ENCODE peak calls at places on chromosomes 6 and 20, in five cellular contexts. One of them, this sample, is unnamed.

GRCh38 chr6:73774311-73774766 is 78.3 kb downstream of the CD109 start:
- DNase-seq in activated naive CD4-positive, alpha-beta T cell: no peak
- DNase-seq in left ventricle myocardium inferior: peak
- DNase-seq in astrocyte of the spinal cord: peak
- DNase-seq in NCI-H1105 treated with DMSO at 0.1 percent for 48 hours: no peak
- DNase-seq in this sample: no peak

GRCh38 chr20:43583982-43584432 is 6.7 kb upstream of the IFT52 start:
- DNase-seq in NCI-H1105 treated with DMSO at 0.1 percent for 48 hours: no peak
- DNase-seq in left ventricle myocardium inferior: peak
- DNase-seq in activated naive CD4-positive, alpha-beta T cell: no peak
- DNase-seq in astrocyte of the spinal cord: peak
- DNase-seq in this sample: no peak

GRCh38 chr6:90329397-90330077 is 32.9 kb upstream of the BACH2 start:
- DNase-seq in astrocyte of the spinal cord: no peak
- DNase-seq in left ventricle myocardium inferior: no peak
- DNase-seq in NCI-H1105 treated with DMSO at 0.1 percent for 48 hours: no peak
- DNase-seq in activated naive CD4-positive, alpha-beta T cell: no peak
- DNase-seq in this sample: no peak

GRCh38 chr6:33000053-33000452 is 9.3 kb downstream of the HLA-DOA start:
- DNase-seq in activated naive CD4-positive, alpha-beta T cell: no peak
- DNase-seq in NCI-H1105 treated with DMSO at 0.1 percent for 48 hours: peak
- DNase-seq in astrocyte of the spinal cord: no peak
- DNase-seq in left ventricle myocardium inferior: no peak
- DNase-seq in this sample: no peak

GRCh38 chr20:63945031-63945658 is 11.1 kb downstream of the UCKL1 start:
- DNase-seq in activated naive CD4-positive, alpha-beta T cell: no peak
- DNase-seq in astrocyte of the spinal cord: no peak
- DNase-seq in NCI-H1105 treated with DMSO at 0.1 percent for 48 hours: no peak
- DNase-seq in left ventricle myocardium inferior: no peak
- DNase-seq in this sample: no peak

GRCh38 chr20:10115021-10115420 is 80.2 kb downstream of the ANKEF1 start:
- DNase-seq in left ventricle myocardium inferior: no peak
- DNase-seq in activated naive CD4-positive, alpha-beta T cell: no peak
- DNase-seq in astrocyte of the spinal cord: peak
- DNase-seq in NCI-H1105 treated with DMSO at 0.1 percent for 48 hours: no peak
- DNase-seq in this sample: no peak

GRCh38 chr6:154874684-154875594 is 120.2 kb upstream of the TIAM2 start:
- DNase-seq in left ventricle myocardium inferior: no peak
- DNase-seq in astrocyte of the spinal cord: no peak
- DNase-seq in NCI-H1105 treated with DMSO at 0.1 percent for 48 hours: no peak
- DNase-seq in activated naive CD4-positive, alpha-beta T cell: no peak
- DNase-seq in this sample: no peak

GRCh38 chr20:3919352-3919751 is 30.2 kb downstream of the PANK2 start:
- DNase-seq in astrocyte of the spinal cord: no peak
- DNase-seq in activated naive CD4-positive, alpha-beta T cell: no peak
- DNase-seq in NCI-H1105 treated with DMSO at 0.1 percent for 48 hours: no peak
- DNase-seq in left ventricle myocardium inferior: no peak
- DNase-seq in this sample: no peak

GRCh38 chr6:89834884-89835792 is 5.5 kb downstream of the CASP8AP2 start:
- DNase-seq in left ventricle myocardium inferior: no peak
- DNase-seq in NCI-H1105 treated with DMSO at 0.1 percent for 48 hours: no peak
- DNase-seq in astrocyte of the spinal cord: no peak
- DNase-seq in activated naive CD4-positive, alpha-beta T cell: no peak
- DNase-seq in this sample: no peak

GRCh38 chr20:31835977-31836852 is 9.2 kb downstream of the FOXS1 start:
- DNase-seq in activated naive CD4-positive, alpha-beta T cell: no peak
- DNase-seq in NCI-H1105 treated with DMSO at 0.1 percent for 48 hours: no peak
- DNase-seq in left ventricle myocardium inferior: peak
- DNase-seq in astrocyte of the spinal cord: peak
- DNase-seq in this sample: no peak

GRCh38 chr6:38436726-38437465 is 202.8 kb downstream of the BTBD9 start:
- DNase-seq in left ventricle myocardium inferior: no peak
- DNase-seq in NCI-H1105 treated with DMSO at 0.1 percent for 48 hours: no peak
- DNase-seq in astrocyte of the spinal cord: peak
- DNase-seq in activated naive CD4-positive, alpha-beta T cell: no peak
- DNase-seq in this sample: no peak

GRCh38 chr20:34299925-34300806 is 3.0 kb downstream of the AHCY start:
- DNase-seq in left ventricle myocardium inferior: no peak
- DNase-seq in activated naive CD4-positive, alpha-beta T cell: no peak
- DNase-seq in astrocyte of the spinal cord: no peak
- DNase-seq in NCI-H1105 treated with DMSO at 0.1 percent for 48 hours: peak
- DNase-seq in this sample: no peak

GRCh38 chr6:145761584-145761983 is 26.3 kb upstream of the EPM2A start:
- DNase-seq in activated naive CD4-positive, alpha-beta T cell: no peak
- DNase-seq in NCI-H1105 treated with DMSO at 0.1 percent for 48 hours: no peak
- DNase-seq in left ventricle myocardium inferior: no peak
- DNase-seq in astrocyte of the spinal cord: no peak
- DNase-seq in this sample: no peak

GRCh38 chr6:161242779-161243693 is 30.8 kb downstream of the AGPAT4 start:
- DNase-seq in left ventricle myocardium inferior: no peak
- DNase-seq in NCI-H1105 treated with DMSO at 0.1 percent for 48 hours: no peak
- DNase-seq in astrocyte of the spinal cord: peak
- DNase-seq in activated naive CD4-positive, alpha-beta T cell: no peak
- DNase-seq in this sample: peak

GRCh38 chr6:167331565-167331964 is 6.7 kb downstream of the TTLL2 start:
- DNase-seq in astrocyte of the spinal cord: no peak
- DNase-seq in NCI-H1105 treated with DMSO at 0.1 percent for 48 hours: no peak
- DNase-seq in activated naive CD4-positive, alpha-beta T cell: no peak
- DNase-seq in left ventricle myocardium inferior: no peak
- DNase-seq in this sample: no peak

GRCh38 chr6:150395388-150396009 is 26.7 kb downstream of the IYD start:
- DNase-seq in left ventricle myocardium inferior: no peak
- DNase-seq in astrocyte of the spinal cord: peak
- DNase-seq in activated naive CD4-positive, alpha-beta T cell: no peak
- DNase-seq in NCI-H1105 treated with DMSO at 0.1 percent for 48 hours: peak
- DNase-seq in this sample: no peak

GRCh38 chr6:52363222-52363867 is 1.4 kb downstream of the PAQR8 start:
- DNase-seq in NCI-H1105 treated with DMSO at 0.1 percent for 48 hours: no peak
- DNase-seq in astrocyte of the spinal cord: no peak
- DNase-seq in left ventricle myocardium inferior: no peak
- DNase-seq in activated naive CD4-positive, alpha-beta T cell: no peak
- DNase-seq in this sample: no peak

GRCh38 chr6:137224890-137225198 is 5.7 kb upstream of the IFNGR1 start:
- DNase-seq in NCI-H1105 treated with DMSO at 0.1 percent for 48 hours: no peak
- DNase-seq in activated naive CD4-positive, alpha-beta T cell: no peak
- DNase-seq in astrocyte of the spinal cord: no peak
- DNase-seq in left ventricle myocardium inferior: no peak
- DNase-seq in this sample: no peak

GRCh38 chr6:11589261-11589660 is 51.7 kb downstream of the TMEM170B start:
- DNase-seq in activated naive CD4-positive, alpha-beta T cell: no peak
- DNase-seq in astrocyte of the spinal cord: no peak
- DNase-seq in NCI-H1105 treated with DMSO at 0.1 percent for 48 hours: no peak
- DNase-seq in left ventricle myocardium inferior: no peak
- DNase-seq in this sample: no peak

GRCh38 chr6:72649032-72649984 is 27.4 kb downstream of the KCNQ5 start:
- DNase-seq in activated naive CD4-positive, alpha-beta T cell: no peak
- DNase-seq in left ventricle myocardium inferior: no peak
- DNase-seq in NCI-H1105 treated with DMSO at 0.1 percent for 48 hours: no peak
- DNase-seq in astrocyte of the spinal cord: peak
- DNase-seq in this sample: no peak

GRCh38 chr6:43948527-43949450 is 178.5 kb downstream of the MRPL14 start:
- DNase-seq in left ventricle myocardium inferior: no peak
- DNase-seq in astrocyte of the spinal cord: peak
- DNase-seq in activated naive CD4-positive, alpha-beta T cell: no peak
- DNase-seq in NCI-H1105 treated with DMSO at 0.1 percent for 48 hours: no peak
- DNase-seq in this sample: no peak

GRCh38 chr6:77456531-77457248 is 6.6 kb downstream of the HTR1B start:
- DNase-seq in NCI-H1105 treated with DMSO at 0.1 percent for 48 hours: no peak
- DNase-seq in left ventricle myocardium inferior: no peak
- DNase-seq in astrocyte of the spinal cord: peak
- DNase-seq in activated naive CD4-positive, alpha-beta T cell: no peak
- DNase-seq in this sample: no peak

GRCh38 chr20:37511605-37512275 is 9.3 kb upstream of the NNAT start:
- DNase-seq in activated naive CD4-positive, alpha-beta T cell: no peak
- DNase-seq in NCI-H1105 treated with DMSO at 0.1 percent for 48 hours: no peak
- DNase-seq in astrocyte of the spinal cord: peak
- DNase-seq in left ventricle myocardium inferior: no peak
- DNase-seq in this sample: no peak

GRCh38 chr6:105786449-105786848 is 299.7 kb upstream of the PRDM1 start:
- DNase-seq in activated naive CD4-positive, alpha-beta T cell: no peak
- DNase-seq in left ventricle myocardium inferior: no peak
- DNase-seq in NCI-H1105 treated with DMSO at 0.1 percent for 48 hours: no peak
- DNase-seq in astrocyte of the spinal cord: no peak
- DNase-seq in this sample: no peak

GRCh38 chr20:25009218-25010145 is 16.9 kb upstream of the APMAP start:
- DNase-seq in astrocyte of the spinal cord: no peak
- DNase-seq in NCI-H1105 treated with DMSO at 0.1 percent for 48 hours: no peak
- DNase-seq in activated naive CD4-positive, alpha-beta T cell: no peak
- DNase-seq in left ventricle myocardium inferior: no peak
- DNase-seq in this sample: no peak

GRCh38 chr6:109139109-109139508 is 43.8 kb downstream of the CEP57L1 start:
- DNase-seq in activated naive CD4-positive, alpha-beta T cell: no peak
- DNase-seq in astrocyte of the spinal cord: peak
- DNase-seq in NCI-H1105 treated with DMSO at 0.1 percent for 48 hours: no peak
- DNase-seq in left ventricle myocardium inferior: no peak
- DNase-seq in this sample: no peak

GRCh38 chr6:15987569-15987968 is 141.3 kb upstream of the MYLIP start:
- DNase-seq in astrocyte of the spinal cord: peak
- DNase-seq in activated naive CD4-positive, alpha-beta T cell: no peak
- DNase-seq in NCI-H1105 treated with DMSO at 0.1 percent for 48 hours: peak
- DNase-seq in left ventricle myocardium inferior: no peak
- DNase-seq in this sample: no peak

GRCh38 chr6:124829822-124830221 is 132.4 kb upstream of the RNF217 start:
- DNase-seq in activated naive CD4-positive, alpha-beta T cell: no peak
- DNase-seq in astrocyte of the spinal cord: no peak
- DNase-seq in left ventricle myocardium inferior: no peak
- DNase-seq in NCI-H1105 treated with DMSO at 0.1 percent for 48 hours: no peak
- DNase-seq in this sample: no peak

GRCh38 chr6:159676804-159677203 is 16.2 kb downstream of the SOD2 start:
- DNase-seq in NCI-H1105 treated with DMSO at 0.1 percent for 48 hours: no peak
- DNase-seq in left ventricle myocardium inferior: no peak
- DNase-seq in activated naive CD4-positive, alpha-beta T cell: no peak
- DNase-seq in astrocyte of the spinal cord: no peak
- DNase-seq in this sample: no peak

GRCh38 chr6:117495873-117496272 is 13.4 kb downstream of the DCBLD1 start:
- DNase-seq in NCI-H1105 treated with DMSO at 0.1 percent for 48 hours: no peak
- DNase-seq in activated naive CD4-positive, alpha-beta T cell: no peak
- DNase-seq in astrocyte of the spinal cord: peak
- DNase-seq in left ventricle myocardium inferior: no peak
- DNase-seq in this sample: no peak

GRCh38 chr6:34248198-34248726 is 544 bp downstream of the SMIM29 start:
- DNase-seq in left ventricle myocardium inferior: peak
- DNase-seq in astrocyte of the spinal cord: no peak
- DNase-seq in NCI-H1105 treated with DMSO at 0.1 percent for 48 hours: peak
- DNase-seq in activated naive CD4-positive, alpha-beta T cell: no peak
- DNase-seq in this sample: no peak

GRCh38 chr6:16321341-16321710 is 82.9 kb downstream of the GMPR start:
- DNase-seq in activated naive CD4-positive, alpha-beta T cell: no peak
- DNase-seq in NCI-H1105 treated with DMSO at 0.1 percent for 48 hours: no peak
- DNase-seq in astrocyte of the spinal cord: no peak
- DNase-seq in left ventricle myocardium inferior: no peak
- DNase-seq in this sample: no peak

GRCh38 chr20:584375-585301 is 25.5 kb downstream of the TCF15 start:
- DNase-seq in astrocyte of the spinal cord: no peak
- DNase-seq in NCI-H1105 treated with DMSO at 0.1 percent for 48 hours: no peak
- DNase-seq in left ventricle myocardium inferior: no peak
- DNase-seq in activated naive CD4-positive, alpha-beta T cell: no peak
- DNase-seq in this sample: no peak

GRCh38 chr20:43736588-43737091 is 9.8 kb upstream of the GTSF1L start:
- DNase-seq in left ventricle myocardium inferior: no peak
- DNase-seq in NCI-H1105 treated with DMSO at 0.1 percent for 48 hours: no peak
- DNase-seq in activated naive CD4-positive, alpha-beta T cell: no peak
- DNase-seq in astrocyte of the spinal cord: no peak
- DNase-seq in this sample: no peak

GRCh38 chr6:27650620-27651370 is 177.9 kb upstream of the ZNF184 start:
- DNase-seq in astrocyte of the spinal cord: peak
- DNase-seq in activated naive CD4-positive, alpha-beta T cell: no peak
- DNase-seq in left ventricle myocardium inferior: no peak
- DNase-seq in NCI-H1105 treated with DMSO at 0.1 percent for 48 hours: peak
- DNase-seq in this sample: no peak

GRCh38 chr6:74626288-74626687 is 579.6 kb downstream of the COL12A1 start:
- DNase-seq in activated naive CD4-positive, alpha-beta T cell: no peak
- DNase-seq in NCI-H1105 treated with DMSO at 0.1 percent for 48 hours: no peak
- DNase-seq in astrocyte of the spinal cord: no peak
- DNase-seq in left ventricle myocardium inferior: no peak
- DNase-seq in this sample: no peak

GRCh38 chr6:73579851-73580246 is 59.0 kb upstream of the EEF1A1 start:
- DNase-seq in astrocyte of the spinal cord: peak
- DNase-seq in NCI-H1105 treated with DMSO at 0.1 percent for 48 hours: no peak
- DNase-seq in left ventricle myocardium inferior: no peak
- DNase-seq in activated naive CD4-positive, alpha-beta T cell: no peak
- DNase-seq in this sample: no peak

GRCh38 chr6:88870728-88871330 is 92.6 kb downstream of the RNGTT start:
- DNase-seq in astrocyte of the spinal cord: peak
- DNase-seq in activated naive CD4-positive, alpha-beta T cell: no peak
- DNase-seq in NCI-H1105 treated with DMSO at 0.1 percent for 48 hours: peak
- DNase-seq in left ventricle myocardium inferior: no peak
- DNase-seq in this sample: no peak

GRCh38 chr6:161369339-161369738 is 95.5 kb upstream of the AGPAT4 start:
- DNase-seq in NCI-H1105 treated with DMSO at 0.1 percent for 48 hours: no peak
- DNase-seq in activated naive CD4-positive, alpha-beta T cell: no peak
- DNase-seq in astrocyte of the spinal cord: peak
- DNase-seq in left ventricle myocardium inferior: no peak
- DNase-seq in this sample: no peak